ENCODE peak calls at places on chromosomes 6 and 20, in five cellular contexts. C, R, F, M and X are unnamed samples.

GRCh38 chr20:20084296-20084752 is 32.0 kb downstream of the CFAP61 start:
- DNase-seq in M (no peak), C (no peak), F (no peak), R (no peak), X (no peak)

GRCh38 chr6:116239856-116240255 is 14.0 kb downstream of the TSPYL4 start:
- DNase-seq in F (no peak), M (no peak), R (no peak), C (no peak), X (no peak)

GRCh38 chr6:83247471-83247870 is 54.3 kb downstream of the RWDD2A start:
- DNase-seq in M (no peak), C (no peak), R (no peak), F (no peak), X (no peak)

GRCh38 chr6:150343434-150343833 is 25.4 kb upstream of the IYD start:
- DNase-seq in F (no peak), M (no peak), C (no peak), R (no peak), X (no peak)

GRCh38 chr6:147467891-147468290 is 40.6 kb upstream of the SAMD5 start:
- DNase-seq in M (no peak), F (no peak), C (no peak), R (no peak), X (no peak)

GRCh38 chr6:164569503-164569902 is 739.9 kb downstream of the C6orf118 start:
- DNase-seq in C (no peak), R (no peak), M (no peak), F (no peak), X (no peak)

GRCh38 chr6:131107166-131107565 is 28.1 kb upstream of the AKAP7 start:
- DNase-seq in R (no peak), C (no peak), M (peak; percentile 18), F (no peak), X (no peak)

GRCh38 chr6:157631388-157631787 is 191.7 kb upstream of the SNX9 start:
- DNase-seq in M (no peak), C (no peak), F (no peak), R (no peak), X (no peak)

GRCh38 chr20:53279735-53280134 is 307.6 kb downstream of the TSHZ2 start:
- DNase-seq in R (no peak), F (no peak), M (no peak), C (no peak), X (no peak)

GRCh38 chr6:25360611-25361010 is 81.4 kb downstream of the CARMIL1 start:
- DNase-seq in F (no peak), R (no peak), M (no peak), C (no peak), X (no peak)

GRCh38 chr6:84411060-84411629 is 183.7 kb upstream of the CEP162 start:
- DNase-seq in M (peak; percentile 46), F (no peak), R (no peak), C (no peak), X (no peak)

GRCh38 chr6:162999575-163000285 is 272.0 kb downstream of the PACRG start:
- DNase-seq in F (no peak), C (no peak), M (no peak), R (no peak), X (no peak)

GRCh38 chr20:62761058-62761758 is 35.1 kb upstream of the MRGBP start:
- DNase-seq in R (no peak), C (no peak), M (no peak), F (no peak), X (no peak)

GRCh38 chr20:45892049-45892816 is 1.1 kb downstream of the CTSA start:
- DNase-seq in M (no peak), R (no peak), C (no peak), F (no peak), X (no peak)

GRCh38 chr6:71529026-71529425 is 240.4 kb downstream of the OGFRL1 start:
- DNase-seq in C (no peak), R (no peak), F (no peak), M (no peak), X (no peak)

GRCh38 chr20:37669062-37669772 is 24.6 kb upstream of the CTNNBL1 start:
- DNase-seq in F (no peak), R (no peak), C (no peak), M (no peak), X (no peak)